ENCODE peak calls at places on chromosomes 6 and 20, in nine cellular contexts. C is transverse colon; T is DMS153; Z is H54; A is activated T-cell treated with anti-CD3 and anti-CD28 coated beads for 24 hours; U is activated CD4-positive, alpha-beta T cell treated with anti-CD3 and anti-CD28 coated beads for 24 hours; H is AG08396; Q is NCI-H460; W is HT1080. S is an unnamed sample.

GRCh38 chr6:170025341-170026271 is 265.3 kb downstream of the DLL1 start:
- DNase-seq in C (no peak), T (no peak), Z (no peak), A (no peak), U (no peak), H (no peak), Q (no peak), W (no peak), S (no peak)

GRCh38 chr20:37417857-37418501 is 72.0 kb downstream of the SRC start:
- DNase-seq in C (no peak), T (no peak), Z (no peak), A (no peak), U (no peak), H (no peak), Q (no peak), W (peak), S (no peak)

GRCh38 chr6:28371706-28372451 is 22.1 kb downstream of the ZKSCAN3 start:
- DNase-seq in C (no peak), T (no peak), Z (no peak), A (no peak), U (no peak), H (no peak), Q (no peak), W (no peak), S (no peak)

GRCh38 chr6:23106951-23107350 is 537.6 kb downstream of the HDGFL1 start:
- DNase-seq in C (no peak), T (no peak), Z (no peak), A (no peak), U (no peak), H (no peak), Q (no peak), W (peak), S (no peak)

GRCh38 chr20:63610581-63611435 is 16.1 kb downstream of the GMEB2 start:
- DNase-seq in C (no peak), T (no peak), Z (no peak), A (no peak), U (no peak), H (no peak), Q (no peak), W (no peak), S (no peak)

GRCh38 chr6:90369651-90370050 is 73.0 kb upstream of the BACH2 start:
- DNase-seq in C (no peak), T (no peak), Z (no peak), A (no peak), U (no peak), H (no peak), Q (no peak), W (no peak), S (no peak)

GRCh38 chr6:75419408-75419807 is 74.2 kb downstream of the FILIP1 start:
- DNase-seq in C (no peak), T (no peak), Z (no peak), A (no peak), U (no peak), H (no peak), Q (no peak), W (no peak), S (no peak)

GRCh38 chr20:49385471-49385870 is 97.0 kb downstream of the KCNB1 start:
- DNase-seq in C (no peak), T (peak), Z (peak), A (no peak), U (no peak), H (peak), Q (peak), W (peak), S (no peak)

GRCh38 chr20:62761759-62762131 is 34.5 kb upstream of the MRGBP start:
- DNase-seq in C (no peak), T (no peak), Z (no peak), A (no peak), U (no peak), H (no peak), Q (no peak), W (no peak), S (no peak)

GRCh38 chr6:84777888-84778287 is 13.5 kb upstream of the TBX18 start:
- DNase-seq in C (no peak), T (no peak), Z (peak), A (no peak), U (no peak), H (no peak), Q (no peak), W (peak), S (peak)

GRCh38 chr6:152598858-152599537 is 38.2 kb downstream of the SYNE1 start:
- DNase-seq in C (no peak), T (no peak), Z (no peak), A (no peak), U (no peak), H (no peak), Q (no peak), W (no peak), S (no peak)

GRCh38 chr20:6841128-6841527 is 73.6 kb downstream of the BMP2 start:
- DNase-seq in C (no peak), T (no peak), Z (no peak), A (no peak), U (no peak), H (no peak), Q (no peak), W (no peak), S (no peak)

GRCh38 chr6:146788115-146788514 is 189.3 kb downstream of the ADGB start:
- DNase-seq in C (no peak), T (no peak), Z (no peak), A (no peak), U (no peak), H (no peak), Q (no peak), W (no peak), S (no peak)

GRCh38 chr6:144185133-144185836 is 35.0 kb downstream of the STX11 start:
- DNase-seq in C (no peak), T (no peak), Z (no peak), A (no peak), U (no peak), H (no peak), Q (no peak), W (no peak), S (no peak)

GRCh38 chr20:49677777-49678758 is 35.6 kb downstream of the B4GALT5 start:
- DNase-seq in C (no peak), T (no peak), Z (no peak), A (no peak), U (no peak), H (no peak), Q (no peak), W (no peak), S (no peak)

GRCh38 chr6:133248241-133249001 is 7.3 kb downstream of the EYA4 start:
- DNase-seq in C (no peak), T (no peak), Z (no peak), A (no peak), U (no peak), H (no peak), Q (no peak), W (peak), S (no peak)

GRCh38 chr6:68559052-68559451 is 76.0 kb upstream of the ADGRB3 start:
- DNase-seq in C (no peak), T (peak), Z (no peak), A (no peak), U (no peak), H (no peak), Q (peak), W (no peak), S (no peak)

GRCh38 chr6:106763361-106763760 is 134.0 kb downstream of the QRSL1 start:
- DNase-seq in C (no peak), T (no peak), Z (no peak), A (no peak), U (no peak), H (no peak), Q (no peak), W (no peak), S (no peak)

GRCh38 chr6:167574431-167575097 is 249.7 kb downstream of the TTLL2 start:
- DNase-seq in C (no peak), T (peak), Z (no peak), A (no peak), U (no peak), H (no peak), Q (no peak), W (no peak), S (peak)

GRCh38 chr20:16608265-16608636 is 35.0 kb upstream of the KIF16B start:
- DNase-seq in C (peak), T (no peak), Z (no peak), A (no peak), U (no peak), H (no peak), Q (no peak), W (no peak), S (no peak)

GRCh38 chr6:90846824-90847223 is 260.0 kb upstream of the MAP3K7 start:
- DNase-seq in C (no peak), T (peak), Z (no peak), A (no peak), U (no peak), H (no peak), Q (no peak), W (peak), S (no peak)

GRCh38 chr6:28771401-28772267 is 152.2 kb downstream of the TRIM27 start:
- DNase-seq in C (no peak), T (no peak), Z (no peak), A (no peak), U (no peak), H (no peak), Q (no peak), W (no peak), S (peak)

GRCh38 chr20:35947907-35948306 is 6.4 kb downstream of the SCAND1 start:
- DNase-seq in C (no peak), T (no peak), Z (no peak), A (no peak), U (no peak), H (no peak), Q (no peak), W (no peak), S (no peak)

GRCh38 chr20:59518881-59519706 is 85.2 kb upstream of the PHACTR3 start:
- DNase-seq in C (peak), T (peak), Z (peak), A (peak), U (no peak), H (peak), Q (peak), W (peak), S (peak)

GRCh38 chr20:58012731-58013510 is 215.5 kb downstream of the ANKRD60 start:
- DNase-seq in C (no peak), T (no peak), Z (no peak), A (no peak), U (no peak), H (no peak), Q (no peak), W (no peak), S (no peak)

GRCh38 chr6:28880894-28881780 is 42.6 kb downstream of the TRIM27 start:
- DNase-seq in C (peak), T (peak), Z (no peak), A (peak), U (peak), H (peak), Q (peak), W (peak), S (no peak)

GRCh38 chr6:72894091-72894490 is 272.2 kb downstream of the KCNQ5 start:
- DNase-seq in C (no peak), T (peak), Z (no peak), A (no peak), U (no peak), H (no peak), Q (no peak), W (peak), S (no peak)

GRCh38 chr20:51525241-51526104 is 17.0 kb downstream of the NFATC2 start:
- DNase-seq in C (peak), T (no peak), Z (no peak), A (peak), U (no peak), H (no peak), Q (no peak), W (no peak), S (no peak)

GRCh38 chr6:158057213-158057987 is 75.7 kb downstream of the SYNJ2 start:
- DNase-seq in C (no peak), T (no peak), Z (peak), A (peak), U (peak), H (peak), Q (peak), W (peak), S (no peak)

GRCh38 chr6:112222111-112222726 is 32.1 kb downstream of the LAMA4 start:
- DNase-seq in C (no peak), T (no peak), Z (no peak), A (no peak), U (no peak), H (no peak), Q (no peak), W (no peak), S (no peak)

GRCh38 chr6:159760602-159761057 is 1.2 kb upstream of the ACAT2 start:
- DNase-seq in C (no peak), T (no peak), Z (peak), A (no peak), U (no peak), H (peak), Q (no peak), W (peak), S (no peak)

S was measured in esophagus muscularis mucosa.